ENCODE peak calls at places on chromosome 3, in ten cellular contexts. One of them, this sample, is unnamed.

GRCh38 chr3:143928056-143928455 is 43.6 kb upstream of the DIPK2A start:
- DNase-seq in A172: no peak
- DNase-seq in NCI-H748 treated with DMSO at 0.1 percent for 48 hours: no peak
- DNase-seq in neuronal stem cell: no peak
- DNase-seq in A549: no peak
- DNase-seq in astrocyte of the spinal cord: no peak
- DNase-seq in ELR: no peak
- DNase-seq in GM10248: no peak
- DNase-seq in sciatic nerve: no peak
- DNase-seq in T-helper 9 cell: no peak
- DNase-seq in this sample: no peak

GRCh38 chr3:132721479-132722164 is 587 bp downstream of the NPHP3 start:
- DNase-seq in A172: peak
- DNase-seq in NCI-H748 treated with DMSO at 0.1 percent for 48 hours: peak
- DNase-seq in neuronal stem cell: peak
- DNase-seq in A549: peak
- DNase-seq in astrocyte of the spinal cord: peak
- DNase-seq in ELR: peak
- DNase-seq in GM10248: no peak
- DNase-seq in sciatic nerve: peak
- DNase-seq in T-helper 9 cell: peak
- DNase-seq in this sample: peak

GRCh38 chr3:183252973-183253363 is at the start of gene B3GNT5:
- DNase-seq in A172: peak
- DNase-seq in NCI-H748 treated with DMSO at 0.1 percent for 48 hours: peak
- DNase-seq in neuronal stem cell: no peak
- DNase-seq in A549: peak
- DNase-seq in astrocyte of the spinal cord: peak
- DNase-seq in ELR: peak
- DNase-seq in GM10248: no peak
- DNase-seq in sciatic nerve: no peak
- DNase-seq in T-helper 9 cell: peak
- DNase-seq in this sample: no peak

GRCh38 chr3:33385423-33385822 is 54.8 kb downstream of the UBP1 start:
- DNase-seq in A172: peak
- DNase-seq in NCI-H748 treated with DMSO at 0.1 percent for 48 hours: no peak
- DNase-seq in neuronal stem cell: no peak
- DNase-seq in A549: peak
- DNase-seq in astrocyte of the spinal cord: no peak
- DNase-seq in ELR: peak
- DNase-seq in GM10248: no peak
- DNase-seq in sciatic nerve: no peak
- DNase-seq in T-helper 9 cell: no peak
- DNase-seq in this sample: no peak

GRCh38 chr3:46901591-46902187 is 24.2 kb downstream of the PTH1R start:
- DNase-seq in A172: no peak
- DNase-seq in NCI-H748 treated with DMSO at 0.1 percent for 48 hours: no peak
- DNase-seq in neuronal stem cell: no peak
- DNase-seq in A549: no peak
- DNase-seq in astrocyte of the spinal cord: no peak
- DNase-seq in ELR: no peak
- DNase-seq in GM10248: no peak
- DNase-seq in sciatic nerve: no peak
- DNase-seq in T-helper 9 cell: no peak
- DNase-seq in this sample: no peak

GRCh38 chr3:123872621-123873020 is 11.5 kb downstream of the MYLK start:
- DNase-seq in A172: no peak
- DNase-seq in NCI-H748 treated with DMSO at 0.1 percent for 48 hours: no peak
- DNase-seq in neuronal stem cell: no peak
- DNase-seq in A549: no peak
- DNase-seq in astrocyte of the spinal cord: no peak
- DNase-seq in ELR: no peak
- DNase-seq in GM10248: no peak
- DNase-seq in sciatic nerve: no peak
- DNase-seq in T-helper 9 cell: no peak
- DNase-seq in this sample: no peak

GRCh38 chr3:138468451-138468850 is 34.0 kb downstream of the ESYT3 start:
- DNase-seq in A172: no peak
- DNase-seq in NCI-H748 treated with DMSO at 0.1 percent for 48 hours: no peak
- DNase-seq in neuronal stem cell: no peak
- DNase-seq in A549: no peak
- DNase-seq in astrocyte of the spinal cord: no peak
- DNase-seq in ELR: no peak
- DNase-seq in GM10248: no peak
- DNase-seq in sciatic nerve: no peak
- DNase-seq in T-helper 9 cell: no peak
- DNase-seq in this sample: no peak

GRCh38 chr3:190294030-190294429 is 28.2 kb downstream of the CLDN1 start:
- DNase-seq in A172: no peak
- DNase-seq in NCI-H748 treated with DMSO at 0.1 percent for 48 hours: no peak
- DNase-seq in neuronal stem cell: no peak
- DNase-seq in A549: no peak
- DNase-seq in astrocyte of the spinal cord: no peak
- DNase-seq in ELR: no peak
- DNase-seq in GM10248: no peak
- DNase-seq in sciatic nerve: no peak
- DNase-seq in T-helper 9 cell: no peak
- DNase-seq in this sample: no peak

GRCh38 chr3:32603064-32603463 is 32.4 kb upstream of the DYNC1LI1 start:
- DNase-seq in A172: no peak
- DNase-seq in NCI-H748 treated with DMSO at 0.1 percent for 48 hours: no peak
- DNase-seq in neuronal stem cell: no peak
- DNase-seq in A549: no peak
- DNase-seq in astrocyte of the spinal cord: no peak
- DNase-seq in ELR: no peak
- DNase-seq in GM10248: no peak
- DNase-seq in sciatic nerve: no peak
- DNase-seq in T-helper 9 cell: no peak
- DNase-seq in this sample: no peak

GRCh38 chr3:12280333-12280732 is 8.5 kb upstream of the PPARG start:
- DNase-seq in A172: no peak
- DNase-seq in NCI-H748 treated with DMSO at 0.1 percent for 48 hours: no peak
- DNase-seq in neuronal stem cell: no peak
- DNase-seq in A549: no peak
- DNase-seq in astrocyte of the spinal cord: no peak
- DNase-seq in ELR: no peak
- DNase-seq in GM10248: no peak
- DNase-seq in sciatic nerve: no peak
- DNase-seq in T-helper 9 cell: no peak
- DNase-seq in this sample: no peak